ENCODE peak calls at places on chromosomes 6 and 20, in six cellular contexts. One of them, this sample, is unnamed.

GRCh38 chr6:26240157-26240980 is 124.6 kb upstream of the BTN3A2 start:
- DNase-seq in GM23248: peak; percentile 73
- DNase-seq in activated naive CD8-positive, alpha-beta T cell treated with anti-CD3 and anti-CD28 coated beads, Interleukin-2, amount 10 ng/mL, durations not matched to agents 7 days and 5 days: peak; percentile 81
- DNase-seq in LoVo: no peak
- DNase-seq in effector CD4-positive, alpha-beta T cell: peak; percentile 43
- DNase-seq in M059J: no peak
- DNase-seq in this sample: peak; percentile 59

GRCh38 chr6:134230087-134230717 is 87.7 kb downstream of the SGK1 start:
- DNase-seq in GM23248: no peak
- DNase-seq in effector CD4-positive, alpha-beta T cell: no peak
- DNase-seq in LoVo: no peak
- DNase-seq in M059J: no peak
- DNase-seq in activated naive CD8-positive, alpha-beta T cell treated with anti-CD3 and anti-CD28 coated beads, Interleukin-2, amount 10 ng/mL, durations not matched to agents 7 days and 5 days: no peak
- DNase-seq in this sample: no peak

GRCh38 chr20:3904224-3904623 is 15.0 kb downstream of the PANK2 start:
- DNase-seq in M059J: peak; percentile 30
- DNase-seq in effector CD4-positive, alpha-beta T cell: no peak
- DNase-seq in activated naive CD8-positive, alpha-beta T cell treated with anti-CD3 and anti-CD28 coated beads, Interleukin-2, amount 10 ng/mL, durations not matched to agents 7 days and 5 days: no peak
- DNase-seq in LoVo: no peak
- DNase-seq in GM23248: no peak
- DNase-seq in this sample: no peak

GRCh38 chr6:111076024-111076680 is 11.2 kb upstream of the SLC16A10 start:
- DNase-seq in effector CD4-positive, alpha-beta T cell: no peak
- DNase-seq in M059J: peak; percentile 66
- DNase-seq in LoVo: no peak
- DNase-seq in activated naive CD8-positive, alpha-beta T cell treated with anti-CD3 and anti-CD28 coated beads, Interleukin-2, amount 10 ng/mL, durations not matched to agents 7 days and 5 days: no peak
- DNase-seq in GM23248: peak; percentile 17
- DNase-seq in this sample: no peak

GRCh38 chr6:135935951-135936601 is 84.6 kb downstream of the PDE7B start:
- DNase-seq in M059J: peak; percentile 78
- DNase-seq in activated naive CD8-positive, alpha-beta T cell treated with anti-CD3 and anti-CD28 coated beads, Interleukin-2, amount 10 ng/mL, durations not matched to agents 7 days and 5 days: no peak
- DNase-seq in LoVo: no peak
- DNase-seq in GM23248: peak; percentile 85
- DNase-seq in effector CD4-positive, alpha-beta T cell: no peak
- DNase-seq in this sample: no peak

GRCh38 chr20:20446613-20447012 is 78.7 kb downstream of the INSM1 start:
- DNase-seq in effector CD4-positive, alpha-beta T cell: no peak
- DNase-seq in GM23248: no peak
- DNase-seq in LoVo: no peak
- DNase-seq in M059J: no peak
- DNase-seq in activated naive CD8-positive, alpha-beta T cell treated with anti-CD3 and anti-CD28 coated beads, Interleukin-2, amount 10 ng/mL, durations not matched to agents 7 days and 5 days: no peak
- DNase-seq in this sample: no peak

GRCh38 chr20:63815613-63815862 is 15.5 kb downstream of the ZBTB46 start:
- DNase-seq in GM23248: no peak
- DNase-seq in LoVo: no peak
- DNase-seq in activated naive CD8-positive, alpha-beta T cell treated with anti-CD3 and anti-CD28 coated beads, Interleukin-2, amount 10 ng/mL, durations not matched to agents 7 days and 5 days: no peak
- DNase-seq in M059J: no peak
- DNase-seq in effector CD4-positive, alpha-beta T cell: no peak
- DNase-seq in this sample: no peak

GRCh38 chr20:44174996-44175766 is 11.8 kb downstream of the JPH2 start:
- DNase-seq in LoVo: no peak
- DNase-seq in activated naive CD8-positive, alpha-beta T cell treated with anti-CD3 and anti-CD28 coated beads, Interleukin-2, amount 10 ng/mL, durations not matched to agents 7 days and 5 days: no peak
- DNase-seq in GM23248: no peak
- DNase-seq in M059J: peak; percentile 28
- DNase-seq in effector CD4-positive, alpha-beta T cell: no peak
- DNase-seq in this sample: no peak

GRCh38 chr20:44959896-44960852 is at the start of gene TOMM34:
- DNase-seq in M059J: peak; percentile 96
- DNase-seq in effector CD4-positive, alpha-beta T cell: peak; percentile 93
- DNase-seq in GM23248: peak; percentile 99
- DNase-seq in activated naive CD8-positive, alpha-beta T cell treated with anti-CD3 and anti-CD28 coated beads, Interleukin-2, amount 10 ng/mL, durations not matched to agents 7 days and 5 days: peak; percentile 98
- DNase-seq in LoVo: peak; percentile 96
- DNase-seq in this sample: peak; percentile 93

GRCh38 chr20:62824476-62825287 is 7.8 kb downstream of the COL9A3 start:
- DNase-seq in effector CD4-positive, alpha-beta T cell: peak; percentile 44
- DNase-seq in M059J: no peak
- DNase-seq in activated naive CD8-positive, alpha-beta T cell treated with anti-CD3 and anti-CD28 coated beads, Interleukin-2, amount 10 ng/mL, durations not matched to agents 7 days and 5 days: peak; percentile 37
- DNase-seq in GM23248: peak; percentile 30
- DNase-seq in LoVo: peak; percentile 19
- DNase-seq in this sample: peak; percentile 82

GRCh38 chr20:34571753-34572152 is 13.2 kb downstream of the MAP1LC3A start:
- DNase-seq in GM23248: no peak
- DNase-seq in activated naive CD8-positive, alpha-beta T cell treated with anti-CD3 and anti-CD28 coated beads, Interleukin-2, amount 10 ng/mL, durations not matched to agents 7 days and 5 days: no peak
- DNase-seq in M059J: no peak
- DNase-seq in effector CD4-positive, alpha-beta T cell: no peak
- DNase-seq in LoVo: no peak
- DNase-seq in this sample: no peak

GRCh38 chr6:142693446-142693845 is 251.5 kb downstream of the HIVEP2 start:
- DNase-seq in LoVo: no peak
- DNase-seq in M059J: peak; percentile 94
- DNase-seq in activated naive CD8-positive, alpha-beta T cell treated with anti-CD3 and anti-CD28 coated beads, Interleukin-2, amount 10 ng/mL, durations not matched to agents 7 days and 5 days: no peak
- DNase-seq in GM23248: peak; percentile 87
- DNase-seq in effector CD4-positive, alpha-beta T cell: no peak
- DNase-seq in this sample: no peak

GRCh38 chr6:129281173-129281796 is 398.3 kb downstream of the LAMA2 start:
- DNase-seq in LoVo: no peak
- DNase-seq in effector CD4-positive, alpha-beta T cell: no peak
- DNase-seq in GM23248: no peak
- DNase-seq in activated naive CD8-positive, alpha-beta T cell treated with anti-CD3 and anti-CD28 coated beads, Interleukin-2, amount 10 ng/mL, durations not matched to agents 7 days and 5 days: no peak
- DNase-seq in M059J: no peak
- DNase-seq in this sample: no peak

This sample was measured in T-helper 2 cell.